ENCODE peak calls at places on chromosomes 7 and 10, in five cellular contexts. K is PC-3; V is A549; G is thyroid gland; H is effector memory CD4-positive, alpha-beta T cell. S is an unnamed sample. For H3K4me1, the result is how much of the 10 kb centered on the place peaks cover.

GRCh38 chr10:102139281-102140110 is 6.7 kb downstream of the PPRC1 start:
- DNase-seq in K (no peak), V (no peak), G (no peak), H (no peak), S (no peak)

GRCh38 chr7:100157334-100158228 is 942 bp downstream of the TRAPPC14 start:
- DNase-seq in K (peak), V (no peak), G (peak), H (no peak), S (peak)

GRCh38 chr7:157547102-157547501 is 210.3 kb downstream of the DNAJB6 start:
- DNase-seq in K (no peak), V (no peak), G (no peak), H (no peak), S (no peak)

GRCh38 chr7:128728608-128729007 is 10.6 kb upstream of the CALU start:
- DNase-seq in K (peak), V (no peak), G (no peak), H (no peak), S (no peak)

GRCh38 chr10:3778708-3779108 is 6.3 kb downstream of the KLF6 start:
- DNase-seq in K (no peak), V (no peak), G (no peak), H (no peak), S (no peak)

GRCh38 chr7:31816810-31817209 is 129.8 kb downstream of the PPP1R17 start:
- DNase-seq in K (peak), V (no peak), G (no peak), H (no peak), S (no peak)

GRCh38 chr7:55048221-55048859 is 29.5 kb downstream of the EGFR start:
- DNase-seq in K (peak), V (no peak), G (peak), H (no peak), S (no peak)

GRCh38 chr10:1203216-1203615 is 147.0 kb downstream of the WDR37 start:
- DNase-seq in K (no peak), V (no peak), G (no peak), H (no peak), S (no peak)

GRCh38 chr7:1818581-1819200 is 148.6 kb downstream of the ELFN1 start:
- DNase-seq in K (no peak), V (no peak), G (no peak), H (no peak), S (no peak)

GRCh38 chr10:31620236-31621151 is 301.5 kb downstream of the ZEB1 start:
- DNase-seq in K (no peak), V (peak), G (peak), H (no peak), S (peak)

GRCh38 chr10:31622993-31623392 is 304.0 kb downstream of the ZEB1 start:
- DNase-seq in K (no peak), V (no peak), G (no peak), H (no peak), S (no peak)

GRCh38 chr10:31619410-31620095 is 300.5 kb downstream of the ZEB1 start:
- DNase-seq in K (no peak), V (no peak), G (peak), H (no peak), S (no peak)

GRCh38 chr10:31623466-31623865 is 304.4 kb downstream of the ZEB1 start:
- DNase-seq in K (no peak), V (no peak), G (no peak), H (no peak), S (no peak)

GRCh38 chr10:31621733-31622132 is 302.7 kb downstream of the ZEB1 start:
- DNase-seq in K (no peak), V (no peak), G (no peak), H (no peak), S (no peak)
- H3K4me1 ChIP-seq in K (under half), V (under half), G (under half), H (under half), S (under half)

DNA sequence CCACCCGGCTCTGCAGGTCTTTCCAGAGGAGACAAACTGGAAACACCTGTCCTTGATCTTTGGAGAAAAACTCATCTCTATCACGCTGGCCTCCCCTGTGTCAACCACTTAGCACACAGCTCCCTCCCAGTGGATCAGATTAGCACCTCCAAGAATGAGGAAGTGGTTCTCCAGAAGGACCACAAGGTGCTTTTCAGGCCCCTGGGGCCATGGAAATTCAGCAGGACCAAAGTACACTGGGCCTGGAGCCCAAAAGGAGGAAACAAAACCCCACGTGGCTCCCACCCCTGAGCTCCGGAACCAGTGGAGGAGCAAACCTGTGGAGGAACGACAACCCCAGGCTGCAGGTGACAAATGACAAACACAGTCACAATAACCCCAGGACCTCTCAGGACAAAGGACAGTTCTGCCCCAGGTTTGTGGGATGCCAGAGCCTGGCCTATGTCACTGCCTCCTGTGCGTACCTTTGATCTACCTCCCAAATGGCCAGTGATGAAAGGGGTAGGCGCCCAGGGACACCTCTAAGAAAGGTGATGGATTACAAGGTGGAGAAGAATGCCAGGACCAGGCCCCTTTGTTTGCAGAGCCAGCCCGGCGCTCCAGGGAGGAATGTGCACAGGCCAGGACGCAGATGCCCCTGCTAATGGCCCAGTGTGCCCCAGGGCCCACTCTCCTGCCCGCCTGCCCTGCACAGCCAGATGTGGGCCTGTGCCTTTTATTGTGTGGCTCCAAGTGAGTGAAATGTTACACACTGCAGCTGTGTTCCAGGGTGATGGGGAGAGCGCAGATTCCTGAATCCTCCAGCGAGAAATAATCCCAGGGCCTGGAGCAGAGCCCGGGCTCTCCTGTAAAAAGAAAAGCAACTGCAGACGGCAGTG is 5.6 kb downstream of the TNS3 start:
- DNase-seq in K (peak), V (peak), G (peak), H (no peak), S (peak)
- H3K4me1 ChIP-seq in K (half or more), V (half or more), G (half or more), H (under half), S (half or more)

DNA sequence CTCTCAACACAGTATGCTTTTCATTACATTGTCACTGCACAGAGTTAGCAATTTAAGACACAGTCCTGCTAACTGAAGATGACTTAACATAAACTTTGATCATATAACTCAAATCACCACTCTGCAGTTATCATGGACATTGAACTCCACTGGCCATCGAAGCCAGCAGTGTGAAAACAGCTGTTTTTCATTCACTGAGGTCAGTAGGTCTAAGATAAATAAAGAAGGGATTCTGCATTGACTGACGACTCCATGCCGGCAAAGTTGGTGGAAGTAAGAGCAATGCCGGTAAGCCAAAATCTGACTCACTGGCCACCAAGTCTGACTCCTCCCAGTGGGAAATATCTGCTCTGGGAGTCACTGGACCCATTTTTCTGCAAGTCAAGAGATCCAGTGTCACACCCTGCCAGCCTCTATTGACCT is 449.9 kb upstream of the ANKRD30A start:
- DNase-seq in K (peak), V (no peak), G (no peak), H (no peak), S (no peak)
- H3K4me1 ChIP-seq in K (half or more), V (under half), G (under half), H (under half), S (under half)

GRCh38 chr10:107095125-107095524 is 69.4 kb downstream of the SORCS1 start:
- DNase-seq in K (no peak), V (no peak), G (no peak), H (no peak), S (no peak)
- H3K4me1 ChIP-seq in K (under half), V (under half), G (under half), H (under half), S (under half)

GRCh38 chr7:101163281-101164070 is 1.9 kb downstream of the VGF start:
- DNase-seq in K (peak), V (no peak), G (no peak), H (no peak), S (peak)
- H3K4me1 ChIP-seq in K (half or more), V (half or more), G (under half), H (under half), S (under half)

GRCh38 chr10:8049874-8050560 is 4.5 kb upstream of the GATA3 start:
- DNase-seq in K (no peak), V (peak), G (no peak), H (no peak), S (no peak)
- H3K4me1 ChIP-seq in K (under half), V (under half), G (under half), H (half or more), S (under half)

DNA sequence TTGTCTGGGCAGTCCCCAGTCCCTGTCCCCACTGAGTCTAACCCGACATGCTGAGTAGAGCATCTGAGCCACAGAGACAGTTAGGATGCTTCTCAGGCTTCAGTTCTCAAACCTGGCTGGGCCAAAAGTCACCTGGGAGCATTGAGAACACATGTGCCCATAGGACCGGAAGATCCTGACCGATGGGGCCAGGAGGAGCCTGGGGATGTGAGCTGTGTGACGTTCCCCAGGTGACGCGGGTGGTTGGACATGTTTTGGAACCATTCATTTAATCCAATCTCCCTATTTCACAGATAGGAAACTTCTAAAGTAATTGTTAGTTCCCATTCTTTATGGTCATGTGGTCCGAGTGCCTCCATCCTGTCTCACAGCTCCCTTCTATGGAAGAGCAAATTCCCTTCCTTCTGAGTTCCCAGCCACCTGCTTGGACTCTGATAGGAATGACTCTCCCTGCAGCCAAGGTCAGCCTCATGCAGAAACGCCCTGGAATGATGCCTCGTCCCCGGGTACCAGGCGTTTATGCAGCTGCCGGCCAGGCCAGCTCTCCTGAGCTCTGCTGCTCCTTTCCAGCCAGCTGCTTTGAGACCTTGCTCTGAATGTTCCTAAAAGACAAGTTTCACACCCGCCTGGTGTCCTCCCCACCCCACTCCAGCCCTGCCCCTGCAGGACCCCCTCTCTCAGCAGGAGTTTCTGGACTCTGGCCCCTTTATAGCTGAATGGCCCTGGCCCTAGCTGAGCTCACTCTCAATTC is 166.5 kb upstream of the RHEB start:
- DNase-seq in K (no peak), V (no peak), G (no peak), H (no peak), S (peak)
- H3K4me1 ChIP-seq in K (under half), V (half or more), G (under half), H (under half), S (under half)

GRCh38 chr10:24639124-24639523 is 84.6 kb downstream of the ARHGAP21 start:
- DNase-seq in K (no peak), V (no peak), G (no peak), H (no peak), S (no peak)
- H3K4me1 ChIP-seq in K (under half), V (under half), G (under half), H (under half), S (under half)

S was measured in testis.